ENCODE peak calls at places on chromosomes 16 and 17, in ten cellular contexts. N is RPMI7951; Q is SHP77; U is stimulated activated naive CD8-positive, alpha-beta T cell treated with anti-CD3 and anti-CD28 coated beads, Interleukin-15, Interleukin-2, amounts not matched to agents 100 U/mL and 50 U/mL, for 24 hours; V is bronchial epithelial cell; I is transverse colon; L is IMR-90; W is T-cell; J is Daoy; P is AG09319. Y is an unnamed sample.

GRCh38 chr17:34451313-34451712 is 88.3 kb upstream of the CCL1 start:
- DNase-seq in J (no peak), V (no peak), W (no peak), P (no peak), I (no peak), Q (no peak), L (peak), N (no peak), U (no peak), Y (no peak)

GRCh38 chr17:47878203-47879027 is 17.6 kb upstream of the SP2 start:
- DNase-seq in V (no peak), P (no peak), N (no peak), L (no peak), J (no peak), U (no peak), I (no peak), Q (no peak), W (no peak), Y (no peak)

GRCh38 chr16:72942021-72942420 is 105.9 kb downstream of the ZFHX3 start:
- DNase-seq in L (no peak), V (no peak), Q (no peak), U (no peak), I (no peak), N (no peak), J (no peak), W (no peak), P (no peak), Y (no peak)

GRCh38 chr16:50261707-50262235 is 4.6 kb upstream of the ADCY7 start:
- DNase-seq in U (no peak), N (no peak), L (no peak), Q (peak), V (no peak), W (no peak), P (no peak), J (no peak), I (no peak), Y (no peak)

GRCh38 chr17:77489898-77490265 is 349.1 kb downstream of the SEC14L1 start:
- DNase-seq in P (no peak), I (peak), J (no peak), N (no peak), U (no peak), Q (no peak), L (no peak), W (no peak), V (no peak), Y (no peak)

GRCh38 chr16:73058221-73058615 is 10.3 kb upstream of the ZFHX3 start:
- DNase-seq in V (no peak), W (no peak), U (peak), N (peak), L (no peak), P (no peak), I (peak), Q (no peak), J (peak), Y (peak)

GRCh38 chr17:60039509-60040442 is 38.9 kb downstream of the HEATR6 start:
- DNase-seq in Q (no peak), J (no peak), W (no peak), L (no peak), V (no peak), P (no peak), N (no peak), I (no peak), U (no peak), Y (peak)

GRCh38 chr16:66352304-66352703 is 14.2 kb upstream of the CDH5 start:
- DNase-seq in W (no peak), Q (no peak), I (no peak), V (no peak), P (no peak), J (no peak), N (no peak), L (no peak), U (no peak), Y (no peak)

GRCh38 chr17:11739848-11740247 is 141.6 kb downstream of the DNAH9 start:
- DNase-seq in J (no peak), U (no peak), P (no peak), V (no peak), L (no peak), I (no peak), Q (no peak), N (no peak), W (no peak), Y (no peak)

GRCh38 chr17:3963214-3964201 is 729 bp downstream of the ATP2A3 start:
- DNase-seq in J (no peak), N (no peak), U (peak), V (no peak), Q (peak), W (peak), L (no peak), P (no peak), I (peak), Y (no peak)

GRCh38 chr16:84718-85452 is 6.9 kb downstream of the MPG start:
- DNase-seq in Q (peak), N (peak), J (peak), V (peak), P (peak), U (peak), W (no peak), L (peak), I (peak), Y (peak)

GRCh38 chr16:22386976-22387375 is 12.6 kb upstream of the CDR2 start:
- DNase-seq in I (no peak), J (peak), P (no peak), W (no peak), U (no peak), L (peak), N (peak), V (no peak), Q (no peak), Y (peak)

GRCh38 chr16:2388139-2388874 is 40.9 kb upstream of the CCNF start:
- DNase-seq in U (no peak), I (no peak), L (no peak), P (no peak), W (no peak), Q (peak), N (no peak), J (no peak), V (no peak), Y (no peak)

GRCh38 chr17:66841328-66841727 is 6.4 kb downstream of the CACNG5 start:
- DNase-seq in J (no peak), P (no peak), Q (no peak), U (no peak), V (peak), L (no peak), N (no peak), W (no peak), I (no peak), Y (no peak)

GRCh38 chr16:61148930-61149329 is 887.3 kb downstream of the CDH8 start:
- DNase-seq in W (no peak), I (no peak), N (no peak), U (no peak), V (no peak), J (no peak), P (no peak), L (no peak), Q (no peak), Y (peak)

GRCh38 chr16:80277182-80277581 is 263.6 kb upstream of the DYNLRB2 start:
- DNase-seq in J (no peak), W (no peak), L (no peak), I (no peak), P (no peak), Q (no peak), V (no peak), N (no peak), U (no peak), Y (peak)

GRCh38 chr16:67966549-67967182 is 1.8 kb downstream of the SLC12A4 start:
- DNase-seq in W (no peak), P (peak), L (no peak), N (peak), U (no peak), V (peak), J (no peak), I (no peak), Q (no peak), Y (no peak)

GRCh38 chr16:83835972-83836566 is 28.3 kb downstream of the HSBP1 start:
- DNase-seq in N (peak), L (peak), I (no peak), V (peak), U (no peak), W (no peak), Q (no peak), P (peak), J (peak), Y (peak)

GRCh38 chr17:48561894-48562810 is 16.0 kb downstream of the HOXB4 start:
- DNase-seq in N (no peak), J (no peak), W (no peak), V (no peak), U (no peak), Q (no peak), L (peak), P (no peak), I (no peak), Y (peak)

GRCh38 chr16:2778692-2778958 is 1.5 kb upstream of the ELOB start:
- DNase-seq in W (no peak), N (no peak), P (no peak), I (no peak), J (no peak), Q (no peak), L (no peak), U (no peak), V (no peak), Y (no peak)

GRCh38 chr17:77455111-77455877 is 314.5 kb downstream of the SEC14L1 start:
- DNase-seq in N (peak), U (peak), V (no peak), Q (no peak), J (no peak), L (peak), P (no peak), I (no peak), W (no peak), Y (peak)

GRCh38 chr16:89017956-89018604 is 41.1 kb upstream of the CBFA2T3 start:
- DNase-seq in N (peak), J (peak), P (no peak), I (no peak), L (no peak), V (no peak), Q (no peak), U (no peak), W (no peak), Y (no peak)

GRCh38 chr17:17161121-17161520 is 45.0 kb downstream of the PLD6 start:
- DNase-seq in J (no peak), Q (no peak), P (no peak), V (no peak), L (no peak), W (no peak), N (no peak), I (no peak), U (no peak), Y (no peak)

GRCh38 chr16:72848759-72849664 is 198.9 kb downstream of the ZFHX3 start:
- DNase-seq in N (peak), W (no peak), I (peak), U (no peak), Q (peak), J (peak), P (peak), V (peak), L (peak), Y (peak)

GRCh38 chr16:22183335-22183734 is 21.0 kb downstream of the SDR42E2 start:
- DNase-seq in L (no peak), U (no peak), Q (no peak), P (no peak), V (no peak), I (no peak), W (no peak), N (no peak), J (no peak), Y (no peak)

GRCh38 chr17:65553009-65553645 is 8.3 kb downstream of the AXIN2 start:
- DNase-seq in N (peak), L (peak), Q (no peak), W (no peak), U (no peak), V (no peak), P (no peak), I (no peak), J (no peak), Y (no peak)

GRCh38 chr16:88478115-88478514 is 25.0 kb downstream of the ZFPM1 start:
- DNase-seq in J (no peak), V (no peak), L (no peak), W (peak), U (peak), Q (no peak), I (no peak), N (no peak), P (no peak), Y (no peak)

GRCh38 chr17:19417611-19418010 is 6.6 kb downstream of the RNF112 start:
- DNase-seq in L (peak), V (no peak), I (no peak), P (no peak), W (no peak), J (no peak), Q (no peak), N (no peak), U (no peak), Y (no peak)

GRCh38 chr16:87895641-87896141 is 26.4 kb upstream of the SLC7A5 start:
- DNase-seq in W (peak), P (no peak), V (no peak), J (peak), U (peak), Q (no peak), N (peak), L (peak), I (peak), Y (peak)

GRCh38 chr16:68972720-68973119 is 129.4 kb downstream of the TANGO6 start:
- DNase-seq in L (peak), N (peak), P (no peak), Q (peak), U (no peak), I (peak), W (no peak), J (peak), V (peak), Y (no peak)

GRCh38 chr16:85612191-85612800 is 826 bp upstream of the GSE1 start:
- DNase-seq in W (no peak), P (peak), U (peak), L (peak), J (peak), I (peak), V (peak), N (peak), Q (peak), Y (peak)

GRCh38 chr17:71024172-71024571 is 854.8 kb downstream of the KCNJ2 start:
- DNase-seq in I (no peak), L (peak), J (no peak), N (no peak), W (no peak), P (no peak), U (no peak), V (no peak), Q (no peak), Y (no peak)

GRCh38 chr16:10383626-10384025 is 2.2 kb upstream of the ATF7IP2 start:
- DNase-seq in V (no peak), I (no peak), U (no peak), W (no peak), J (no peak), P (no peak), N (no peak), L (no peak), Q (no peak), Y (no peak)

GRCh38 chr16:67169642-67170167 is 633 bp upstream of the NOL3 start:
- DNase-seq in P (no peak), V (no peak), Q (peak), I (peak), U (peak), L (no peak), N (no peak), J (peak), W (no peak), Y (peak)

GRCh38 chr17:83124871-83125514 is 45.6 kb downstream of the METRNL start:
- DNase-seq in W (no peak), I (no peak), V (no peak), P (no peak), U (peak), Q (no peak), L (no peak), J (no peak), N (no peak), Y (no peak)

GRCh38 chr16:4115209-4115940 is 867 bp downstream of the ADCY9 start:
- DNase-seq in V (no peak), Q (peak), I (peak), L (peak), J (peak), N (peak), U (peak), W (peak), P (no peak), Y (peak)

GRCh38 chr16:54366943-54367342 is 80.4 kb upstream of the IRX3 start:
- DNase-seq in N (peak), J (no peak), Q (no peak), V (no peak), W (no peak), L (no peak), P (no peak), I (no peak), U (no peak), Y (no peak)